ENCODE peak calls at places on chromosomes 11 and 22, in five cellular contexts. U, O, L, T and N are unnamed samples.

GRCh38 chr11:540583-541432 is 3.5 kb downstream of the LRRC56 start:
- DNase-seq in L (no peak), T (no peak), U (no peak), O (no peak), N (no peak)

GRCh38 chr11:76637491-76638266 is 32.9 kb downstream of the LRRC32 start:
- DNase-seq in L (no peak), U (peak), O (no peak), T (no peak), N (no peak)

GRCh38 chr22:49735411-49736311 is 92.0 kb downstream of the BRD1 start:
- DNase-seq in O (no peak), L (no peak), T (no peak), U (no peak), N (no peak)

GRCh38 chr11:443542-444199 is 1.9 kb upstream of the ANO9 start:
- DNase-seq in O (no peak), L (no peak), T (no peak), U (no peak), N (no peak)

GRCh38 chr11:60345489-60345888 is 18.4 kb downstream of the MS4A6E start:
- DNase-seq in U (no peak), L (no peak), O (no peak), T (no peak), N (no peak)

GRCh38 chr11:61728940-61729219 is 23.6 kb upstream of the MYRF start:
- DNase-seq in T (no peak), L (no peak), U (no peak), O (peak), N (no peak)

GRCh38 chr11:126992065-126992803 is 8.3 kb downstream of the KIRREL3 start:
- DNase-seq in L (peak), U (no peak), O (peak), T (peak), N (peak)

GRCh38 chr22:17057959-17058814 is 26.6 kb upstream of the IL17RA start:
- DNase-seq in L (no peak), T (peak), O (peak), U (peak), N (peak)

GRCh38 chr22:43625242-43625641 is 186.9 kb downstream of the EFCAB6 start:
- DNase-seq in O (peak), T (no peak), U (no peak), L (no peak), N (no peak)

GRCh38 chr22:45604239-45604711 is 67.4 kb upstream of the ATXN10 start:
- DNase-seq in T (peak), U (no peak), L (peak), O (peak), N (no peak)

GRCh38 chr11:101617735-101618332 is 34.0 kb upstream of the TRPC6 start:
- DNase-seq in U (no peak), T (no peak), O (no peak), L (no peak), N (no peak)

GRCh38 chr11:114447892-114448291 is 8.6 kb downstream of the REXO2 start:
- DNase-seq in U (no peak), O (no peak), L (peak), T (peak), N (peak)

GRCh38 chr22:37842015-37842793 is 1.9 kb downstream of the ANKRD54 start:
- DNase-seq in O (no peak), L (no peak), U (peak), T (no peak), N (no peak)

GRCh38 chr22:37105154-37105553 is 4.4 kb downstream of the TMPRSS6 start:
- DNase-seq in O (no peak), T (no peak), U (no peak), L (no peak), N (no peak)

GRCh38 chr11:98955551-98955950 is 65.2 kb upstream of the CNTN5 start:
- DNase-seq in O (no peak), T (no peak), L (no peak), U (no peak), N (no peak)

GRCh38 chr22:40525250-40525884 is 111.2 kb downstream of the MRTFA start:
- DNase-seq in L (no peak), O (no peak), U (peak), T (no peak), N (no peak)

GRCh38 chr22:31079095-31079642 is 1.9 kb upstream of the SMTN start:
- DNase-seq in T (no peak), U (no peak), L (no peak), O (no peak), N (no peak)

GRCh38 chr11:70031631-70032469 is 46.3 kb upstream of the ANO1 start:
- DNase-seq in U (no peak), O (no peak), T (no peak), L (no peak), N (no peak)

GRCh38 chr11:26522912-26523610 is 49.0 kb downstream of the MUC15 start:
- DNase-seq in O (no peak), L (no peak), U (no peak), T (no peak), N (no peak)

GRCh38 chr11:110196241-110196754 is 100.1 kb downstream of the RDX start:
- DNase-seq in L (no peak), O (peak), T (no peak), U (no peak), N (no peak)

GRCh38 chr11:69878144-69878883 is 59.1 kb upstream of the FGF3 start:
- DNase-seq in T (no peak), L (no peak), U (no peak), O (no peak), N (no peak)

GRCh38 chr11:8080674-8081590 is at the start of gene TUB:
- DNase-seq in T (no peak), U (peak), L (no peak), O (peak), N (no peak)

GRCh38 chr11:70073881-70074371 is 4.2 kb upstream of the ANO1 start:
- DNase-seq in T (no peak), L (no peak), O (no peak), U (no peak), N (no peak)